ENCODE peak calls at places on chromosomes 13 and 19, in four cellular contexts. W, G, V and U are unnamed samples. For H3K9me3 and H3K4me1, the result is how much of the 10 kb centered on the place peaks cover.

GRCh38 chr19:43797556-43797955 is 4.7 kb downstream of the LYPD5 start:
- DNase-seq in W (no peak), G (no peak), V (no peak), U (no peak)

GRCh38 chr19:41870401-41870873 is 6.6 kb upstream of the CD79A start:
- DNase-seq in W (peak), G (no peak), V (no peak), U (no peak)

GRCh38 chr13:32426191-32426980 is 1.5 kb downstream of the N4BP2L1 start:
- DNase-seq in W (no peak), G (no peak), V (no peak), U (no peak)

GRCh38 chr13:41720839-41721561 is 239.9 kb downstream of the VWA8 start:
- DNase-seq in W (no peak), G (no peak), V (no peak), U (no peak)

GRCh38 chr19:27752530-27753184 is 1460.3 kb downstream of the UQCRFS1 start:
- DNase-seq in W (no peak), G (no peak), V (no peak), U (no peak)

GRCh38 chr19:18046066-18046718 is 38.2 kb downstream of the ARRDC2 start:
- DNase-seq in W (peak), G (no peak), V (no peak), U (peak)

GRCh38 chr19:47124937-47125668 is 5.5 kb upstream of the SAE1 start:
- DNase-seq in W (peak), G (no peak), V (no peak), U (peak)

GRCh38 chr13:77184455-77184854 is 142.4 kb downstream of the MYCBP2 start:
- DNase-seq in W (no peak), G (no peak), V (no peak), U (no peak)

GRCh38 chr19:5321851-5322681 is 18.5 kb downstream of the PTPRS start:
- DNase-seq in W (no peak), G (no peak), V (no peak), U (no peak)

GRCh38 chr19:48468806-48469055 is 438 bp upstream of the CYTH2 start:
- DNase-seq in W (no peak), G (no peak), V (no peak), U (peak)

GRCh38 chr19:33796164-33797100 is at the start of gene KCTD15:
- DNase-seq in W (peak), G (peak), V (peak), U (peak)

GRCh38 chr19:3503036-3503572 is 2.6 kb upstream of the DOHH start:
- DNase-seq in W (peak), G (no peak), V (no peak), U (no peak)

GRCh38 chr13:93309886-93310520 is 83.4 kb downstream of the GPC6 start:
- DNase-seq in W (peak), G (no peak), V (no peak), U (no peak)

GRCh38 chr13:24802074-24802473 is 38.1 kb downstream of the RNF17 start:
- DNase-seq in W (peak), G (no peak), V (no peak), U (no peak)

GRCh38 chr19:51653162-51653561 is 6.5 kb upstream of the SIGLEC14 start:
- DNase-seq in W (no peak), G (no peak), V (no peak), U (no peak)

GRCh38 chr19:48553676-48554384 is 1.9 kb downstream of the SULT2B1 start:
- DNase-seq in W (peak), G (no peak), V (peak), U (peak)

GRCh38 chr19:55689366-55690108 is 14.5 kb downstream of the EPN1 start:
- DNase-seq in W (no peak), G (peak), V (no peak), U (no peak)

GRCh38 chr13:110428281-110428680 is 121.2 kb downstream of the COL4A2 start:
- DNase-seq in W (no peak), G (no peak), V (no peak), U (no peak)

GRCh38 chr19:45667620-45668341 is at the start of gene GIPR:
- DNase-seq in W (peak), G (no peak), V (no peak), U (peak)

GRCh38 chr13:20495087-20496023 is 30.3 kb downstream of the CRYL1 start:
- DNase-seq in W (peak), G (no peak), V (peak), U (peak)

GRCh38 chr19:1169921-1170885 is 3.9 kb downstream of the SBNO2 start:
- DNase-seq in W (peak), G (peak), V (no peak), U (peak)

GRCh38 chr13:41660426-41660825 is 203.1 kb downstream of the RGCC start:
- DNase-seq in W (no peak), G (no peak), V (no peak), U (no peak)

GRCh38 chr13:33263976-33264619 is 21.5 kb downstream of the STARD13 start:
- DNase-seq in W (no peak), G (no peak), V (no peak), U (no peak)

GRCh38 chr13:90918551-90918950 is 428.9 kb upstream of the MIR17HG start:
- DNase-seq in W (peak), G (no peak), V (no peak), U (no peak)

GRCh38 chr13:80529734-80530133 is 188.8 kb upstream of the SPRY2 start:
- DNase-seq in W (peak), G (no peak), V (no peak), U (no peak)

GRCh38 chr13:111265701-111266035 is 54.8 kb upstream of the TEX29 start:
- DNase-seq in W (no peak), G (no peak), V (no peak), U (no peak)

GRCh38 chr19:11137542-11138384 is 17.8 kb downstream of the SPC24 start:
- DNase-seq in W (peak), G (peak), V (peak), U (peak)

GRCh38 chr19:50326101-50326664 is 3.0 kb downstream of the KCNC3 start:
- DNase-seq in W (no peak), G (no peak), V (no peak), U (no peak)

GRCh38 chr13:65907656-65908441 is 1322.3 kb downstream of the PCDH9 start:
- DNase-seq in W (peak), G (no peak), V (no peak), U (no peak)

GRCh38 chr13:46369506-46370268 is 17.4 kb downstream of the RUBCNL start:
- DNase-seq in W (peak), G (no peak), V (peak), U (no peak)

GRCh38 chr13:108346376-108346775 is 76.9 kb downstream of the TNFSF13B start:
- DNase-seq in W (no peak), G (no peak), V (no peak), U (no peak)

GRCh38 chr19:2282062-2282861 is at the start of gene PEAK3:
- DNase-seq in W (peak), G (peak), V (peak), U (peak)

GRCh38 chr19:37226248-37226647 is 8.2 kb downstream of the ZNF383 start:
- DNase-seq in W (no peak), G (no peak), V (no peak), U (no peak)

DNA sequence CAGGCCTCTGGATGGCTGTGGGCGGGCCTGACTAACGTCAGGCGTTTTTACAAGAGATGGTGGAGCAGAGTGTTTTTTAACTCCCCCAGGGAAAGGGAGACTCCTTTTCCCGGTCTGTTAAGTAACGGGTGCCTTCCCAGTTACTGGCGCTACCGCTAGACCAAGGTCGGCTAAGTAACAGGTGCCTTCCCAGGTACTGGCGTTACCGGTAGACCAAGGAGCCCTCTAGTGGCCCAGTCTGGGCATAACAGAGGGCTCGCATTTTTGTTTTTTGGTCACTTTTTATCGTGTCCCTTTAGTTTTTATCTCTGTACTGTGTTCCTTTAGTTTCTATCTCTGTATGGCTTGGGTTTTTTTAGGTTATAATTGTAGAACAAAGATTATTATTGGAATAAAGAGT is 10.0 kb downstream of the ZNF383 start:
- DNase-seq in W (no peak), G (no peak), V (peak), U (peak)
- TF ChIP-seq CTCF in W (peak), G (no peak), V (peak), U (peak)

GRCh38 chr13:19089315-19089714 is 92.3 kb downstream of the TUBA3C start:
- DNase-seq in W (no peak), G (no peak), V (no peak), U (no peak)
- H3K9me3 ChIP-seq in W (under half), G (under half), V (under half), U (under half)

DNA sequence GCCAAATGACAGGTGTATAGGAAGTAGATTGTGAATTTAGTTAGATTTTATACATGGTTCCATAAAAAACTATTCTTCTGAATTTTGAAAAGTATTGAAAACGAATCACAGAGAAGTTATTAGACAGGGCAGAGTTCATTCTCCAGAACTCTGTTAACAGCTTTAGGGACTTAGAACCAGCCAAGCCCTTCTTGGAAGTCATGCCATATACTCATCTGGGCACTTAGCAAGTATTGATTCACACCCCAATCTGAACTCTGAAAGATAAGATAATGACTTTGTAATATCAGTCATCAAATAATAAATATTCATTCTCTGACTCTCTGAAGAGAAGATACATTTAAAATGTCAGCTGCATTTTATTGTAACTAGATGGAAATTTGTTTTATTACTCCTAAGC is 43.9 kb upstream of the ITM2B start:
- DNase-seq in W (no peak), G (no peak), V (no peak), U (no peak)
- H3K4me1 ChIP-seq in W (under half), G (under half), V (under half), U (under half)

DNA sequence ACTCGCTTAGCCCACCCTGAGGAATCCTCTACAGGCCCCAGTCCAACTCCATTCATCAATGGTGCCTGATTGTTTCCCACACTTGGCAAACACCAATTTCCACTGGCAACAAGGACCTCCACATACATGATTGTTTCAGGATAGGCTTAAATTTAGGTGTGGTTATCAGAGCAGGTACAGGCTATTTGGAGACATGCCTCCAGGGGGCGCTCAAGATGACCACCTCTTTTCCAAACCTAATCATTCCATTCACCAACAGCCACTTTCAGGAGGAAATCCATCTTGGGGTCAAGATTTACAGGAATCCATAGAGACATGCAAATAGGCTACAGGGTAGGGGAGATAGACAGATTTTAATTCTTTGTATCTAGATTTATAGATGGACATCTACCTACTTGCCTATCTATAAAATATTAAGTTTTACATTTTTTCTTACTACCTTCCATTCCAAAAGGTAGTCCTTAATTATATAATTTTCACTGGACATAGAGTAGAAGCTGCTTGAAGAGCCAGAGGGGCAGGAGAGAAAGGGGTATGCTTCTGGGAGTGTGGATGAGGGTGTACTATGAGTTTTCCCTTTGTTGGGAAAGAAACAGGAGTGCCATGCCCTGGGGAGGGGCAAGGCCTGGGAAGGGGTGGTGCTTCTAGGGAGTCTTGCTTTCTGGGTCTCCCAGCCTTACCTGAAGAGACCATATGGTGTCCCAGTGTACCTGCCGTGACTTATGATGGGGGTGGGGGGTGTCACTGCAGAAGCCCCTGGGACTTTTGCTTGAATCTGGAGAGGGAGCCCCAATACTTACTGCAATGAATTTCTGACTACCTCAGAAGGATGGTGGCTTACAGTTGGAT is 14.1 kb upstream of the PCDH8 start:
- DNase-seq in W (no peak), G (no peak), V (peak), U (peak)
- TF ChIP-seq CTCF in W (no peak), G (no peak), V (peak), U (peak)

GRCh38 chr19:15944401-15944800 is 4.4 kb upstream of the OR10H4 start:
- DNase-seq in W (no peak), G (no peak), V (no peak), U (no peak)

GRCh38 chr19:15945301-15945700 is 3.5 kb upstream of the OR10H4 start:
- DNase-seq in W (no peak), G (no peak), V (no peak), U (no peak)

DNA sequence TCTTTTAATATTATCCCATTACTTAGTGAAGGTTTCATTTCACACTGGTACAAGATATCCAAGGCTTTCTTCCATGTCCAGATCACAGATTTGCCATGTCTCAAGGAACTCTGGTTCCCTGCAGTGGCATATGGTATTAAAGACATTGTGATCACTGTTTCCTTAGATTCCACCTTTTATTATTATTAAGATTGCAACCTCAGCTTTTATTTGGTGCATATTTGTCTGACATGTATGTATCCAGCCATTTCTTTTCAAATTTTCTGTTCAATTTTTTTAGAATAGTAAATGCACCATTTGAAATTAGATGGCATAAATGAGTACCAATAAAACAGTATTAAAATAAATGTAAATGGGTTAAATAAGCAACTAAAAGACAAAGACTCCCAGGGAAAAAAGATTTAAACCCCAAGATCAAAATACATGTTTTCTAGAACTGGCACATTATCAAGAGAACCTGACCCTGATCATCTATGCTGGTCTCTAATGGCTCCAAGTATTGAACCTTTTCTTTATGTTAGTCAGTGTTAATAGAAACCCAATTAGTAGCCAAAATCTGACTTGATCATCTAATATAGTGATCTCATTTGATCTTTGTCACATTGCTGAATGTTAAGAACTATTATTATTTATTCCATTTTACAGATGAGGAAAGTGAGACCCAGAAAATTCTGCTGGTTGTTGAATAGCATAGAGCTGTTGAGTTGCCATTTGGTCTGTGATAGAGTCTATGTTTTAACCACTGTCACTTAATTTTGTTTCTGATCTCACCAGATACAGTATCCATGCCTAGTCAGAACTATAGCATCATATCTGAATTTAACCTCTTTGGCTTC is at the start of gene OR10H4:
- DNase-seq in W (no peak), G (no peak), V (no peak), U (no peak)
- H3K9me3 ChIP-seq in W (under half), G (under half), V (under half), U (under half)

GRCh38 chr13:99374994-99375805 is 68.0 kb upstream of the GPR183 start:
- DNase-seq in W (no peak), G (no peak), V (peak), U (no peak)
- H3K4me1 ChIP-seq in W (under half), G (under half), V (under half), U (under half)